ENCODE peak calls at places on chromosomes 16 and 17, in six cellular contexts. E is IMR-90, S is SK-N-SH, L is H1, V is A549, Z is HCT116. T is an unnamed sample.

GRCh38 chr17:39104046-39104445 is 47.4 kb downstream of the PLXDC1 start:
- DNase-seq in S (no peak), V (no peak), E (peak; percentile 79), L (no peak), Z (no peak), T (peak; percentile 44)

GRCh38 chr16:70331588-70332358 is 14.9 kb upstream of the DDX19A start:
- DNase-seq in L (no peak), Z (no peak), E (no peak), V (no peak), S (no peak), T (no peak)

GRCh38 chr16:53743149-53743566 is 39.2 kb downstream of the FTO start:
- DNase-seq in V (peak; percentile 70), Z (peak; percentile 55), L (no peak), S (no peak), E (peak; percentile 18), T (peak; percentile 25)

GRCh38 chr17:51828901-51829300 is 329.6 kb downstream of the CA10 start:
- DNase-seq in S (no peak), L (no peak), E (no peak), V (no peak), Z (no peak), T (no peak)

GRCh38 chr16:88300463-88300835 is 82.3 kb upstream of the ZNF469 start:
- DNase-seq in L (no peak), V (no peak), Z (no peak), S (no peak), E (no peak), T (no peak)

GRCh38 chr16:3246876-3247275 is 9.6 kb downstream of the MEFV start:
- DNase-seq in L (no peak), E (no peak), S (no peak), Z (no peak), V (no peak), T (no peak)

GRCh38 chr17:76523084-76524037 is 14.1 kb downstream of the CYGB start:
- DNase-seq in E (peak; percentile 50), Z (peak; percentile 58), V (peak; percentile 75), S (peak; percentile 95), L (peak; percentile 49), T (peak; percentile 91)

GRCh38 chr16:84058664-84059063 is 16.1 kb upstream of the SLC38A8 start:
- DNase-seq in E (no peak), S (no peak), Z (no peak), V (no peak), L (no peak), T (no peak)

GRCh38 chr17:79356839-79357447 is 253.9 kb downstream of the RBFOX3 start:
- DNase-seq in Z (no peak), L (no peak), S (no peak), V (no peak), E (no peak), T (no peak)

GRCh38 chr16:87108941-87109340 is 208.3 kb downstream of the C16orf95 start:
- DNase-seq in V (no peak), E (peak; percentile 47), L (no peak), Z (no peak), S (no peak), T (no peak)

GRCh38 chr16:66205287-66206167 is 161.0 kb upstream of the CDH5 start:
- DNase-seq in Z (no peak), V (no peak), S (no peak), L (no peak), E (peak; percentile 37), T (no peak)

GRCh38 chr17:73895157-73895556 is 250.9 kb upstream of the SDK2 start:
- DNase-seq in L (no peak), E (no peak), V (no peak), Z (no peak), S (no peak), T (no peak)

GRCh38 chr16:87407511-87408112 is 15.5 kb downstream of the MAP1LC3B start:
- DNase-seq in Z (peak; percentile 100), S (no peak), L (no peak), E (no peak), V (no peak), T (no peak)

GRCh38 chr17:7042507-7043194 is 1.2 kb downstream of the SLC16A11 start:
- DNase-seq in V (no peak), Z (no peak), E (no peak), S (peak; percentile 60), L (no peak), T (no peak)

GRCh38 chr17:18992454-18993130 is 12.0 kb downstream of the FAM83G start:
- DNase-seq in S (no peak), Z (no peak), V (no peak), L (no peak), E (no peak), T (no peak)

GRCh38 chr16:25481636-25482035 is 210.1 kb upstream of the HS3ST4 start:
- DNase-seq in S (no peak), Z (no peak), V (no peak), E (no peak), L (peak; percentile 25), T (no peak)

GRCh38 chr17:79947351-79948031 is 88.2 kb downstream of the TBC1D16 start:
- DNase-seq in E (peak; percentile 10), Z (no peak), V (no peak), L (no peak), S (no peak), T (no peak)

GRCh38 chr16:79844603-79845002 is 244.1 kb upstream of the MAF start:
- DNase-seq in E (no peak), L (no peak), S (no peak), V (no peak), Z (no peak), T (no peak)

DNA sequence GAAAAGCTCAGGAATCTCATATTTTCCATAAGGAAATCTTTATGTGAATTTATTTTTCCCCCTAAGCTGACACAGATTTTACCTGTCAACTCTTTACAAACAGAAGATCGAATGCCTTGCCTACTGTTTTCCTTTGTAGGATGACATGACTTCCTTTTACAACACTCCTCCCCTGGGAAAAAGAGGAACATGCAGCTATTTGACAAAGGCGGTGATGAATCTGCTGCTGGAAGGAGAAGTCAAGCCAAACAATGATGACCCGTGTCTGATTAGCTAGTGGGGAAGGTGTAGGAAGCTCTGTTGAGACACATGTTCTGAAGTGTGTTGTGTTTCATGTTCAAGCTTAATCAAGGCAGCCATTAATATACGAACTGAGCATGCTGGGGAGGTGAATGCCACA is 238.0 kb downstream of the PHKB start:
- DNase-seq in V (no peak), E (no peak), Z (no peak), L (no peak), S (no peak), T (no peak)
- TF ChIP-seq RAD21 in V (no peak), E (no peak), Z (no peak), L (no peak), S (no peak), T (no peak)

GRCh38 chr16:22684282-22685161 is 129.4 kb upstream of the HS3ST2 start:
- DNase-seq in E (peak; percentile 40), S (no peak), L (no peak), V (no peak), Z (no peak), T (no peak)
- TF ChIP-seq RAD21 in E (no peak), S (no peak), L (no peak), V (no peak), Z (no peak), T (no peak)

GRCh38 chr16:76654421-76654820 is 377.2 kb downstream of the CNTNAP4 start:
- DNase-seq in S (no peak), E (no peak), Z (no peak), L (no peak), V (no peak), T (no peak)

GRCh38 chr16:76650579-76650978 is 373.4 kb downstream of the CNTNAP4 start:
- DNase-seq in E (no peak), V (peak; percentile 31), S (no peak), Z (no peak), L (no peak), T (no peak)

GRCh38 chr16:76656951-76657498 is 379.8 kb downstream of the CNTNAP4 start:
- DNase-seq in V (no peak), L (no peak), S (peak; percentile 34), Z (no peak), E (no peak), T (no peak)

DNA sequence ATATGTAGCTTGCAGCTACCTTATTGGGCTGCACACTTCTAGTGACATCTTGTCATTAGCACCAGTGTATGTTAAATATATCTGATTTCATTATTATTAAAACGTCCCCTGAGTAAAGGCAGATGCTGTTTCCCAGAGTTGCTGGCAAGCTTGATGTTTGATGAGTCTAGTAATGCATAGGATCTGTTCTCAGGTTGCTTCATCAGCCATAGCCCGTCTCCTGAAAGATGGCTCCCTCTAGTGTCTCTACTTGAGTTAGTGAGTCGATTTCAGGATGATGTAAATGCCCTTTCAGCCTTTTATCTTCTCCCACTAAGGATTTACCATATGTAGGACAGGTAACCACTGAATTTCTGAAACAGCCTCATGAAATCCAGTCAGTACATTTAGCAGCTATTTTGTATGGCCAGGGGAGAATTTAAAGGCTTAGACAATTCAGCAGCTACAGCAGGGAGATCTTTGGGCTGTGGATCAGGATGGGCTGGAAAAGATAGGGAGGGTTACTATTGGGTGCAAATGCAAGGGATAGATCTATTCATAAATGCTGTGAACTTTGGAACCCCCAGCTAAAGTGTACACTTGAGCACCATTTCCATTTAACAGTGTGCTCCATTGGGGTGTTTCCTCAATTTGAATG is 376.3 kb downstream of the CNTNAP4 start:
- DNase-seq in V (peak; percentile 66), Z (no peak), L (no peak), E (peak; percentile 28), S (peak; percentile 39), T (peak; percentile 8)
- TF ChIP-seq RAD21 in V (peak; percentile 78), Z (peak; percentile 46), L (peak; percentile 93), E (peak; percentile 66), S (peak; percentile 94), T (peak; percentile 60)

GRCh38 chr17:58268326-58268725 is 12.4 kb downstream of the MPO start:
- DNase-seq in E (no peak), Z (no peak), V (no peak), S (no peak), L (no peak), T (no peak)

GRCh38 chr17:58267347-58268324 is 13.1 kb downstream of the MPO start:
- DNase-seq in Z (no peak), L (no peak), V (no peak), E (no peak), S (no peak), T (no peak)

GRCh38 chr17:58265266-58265665 is 15.5 kb downstream of the MPO start:
- DNase-seq in S (no peak), Z (no peak), L (no peak), V (no peak), E (no peak), T (no peak)

GRCh38 chr17:58264407-58265103 is 16.2 kb downstream of the MPO start:
- DNase-seq in L (no peak), S (no peak), E (no peak), V (no peak), Z (no peak), T (no peak)

DNA sequence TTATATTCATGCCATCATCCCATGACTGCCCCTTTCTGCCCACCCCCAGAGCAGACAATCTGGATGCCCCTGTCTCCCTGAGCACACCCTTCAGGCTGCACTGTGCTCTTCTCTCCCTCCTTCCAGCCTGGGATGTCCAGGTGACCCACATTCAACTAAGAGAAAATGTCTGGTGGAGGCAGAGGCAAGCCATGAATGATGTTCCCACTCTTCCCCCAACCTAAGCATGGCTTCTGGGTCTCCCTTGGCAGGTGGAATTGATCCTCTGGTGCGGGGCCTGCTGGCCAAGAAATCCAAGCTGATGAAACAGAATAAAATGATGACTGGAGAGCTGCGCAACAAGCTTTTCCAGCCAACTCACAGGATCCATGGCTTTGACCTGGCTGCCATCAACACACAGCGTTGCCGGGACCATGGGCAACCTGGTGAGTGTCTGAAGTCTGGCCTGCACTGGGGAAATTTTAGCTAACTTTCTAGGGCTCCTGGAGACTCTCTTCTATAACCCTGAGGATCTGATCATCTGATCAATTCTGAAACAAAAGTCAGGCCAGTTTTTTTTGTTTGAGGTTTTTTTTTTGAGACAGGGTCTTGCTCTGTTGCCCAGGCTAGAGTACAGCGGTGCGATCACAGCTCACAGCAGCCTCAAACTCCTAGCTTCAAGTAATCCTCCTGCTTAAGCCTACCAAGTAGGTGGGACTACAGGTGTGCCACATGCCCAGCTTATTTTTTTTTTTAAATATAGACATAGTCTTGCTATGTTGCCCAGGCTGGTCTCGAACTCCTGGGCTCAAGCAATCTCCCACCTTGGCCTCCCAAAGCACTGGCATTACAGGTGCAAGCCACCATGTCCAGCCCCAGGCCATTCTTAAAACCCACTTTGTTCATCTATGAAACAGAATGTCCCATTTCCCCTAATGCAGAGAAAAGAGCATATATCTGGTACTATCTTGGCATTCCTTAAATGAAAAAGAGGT is 14.5 kb downstream of the MPO start:
- DNase-seq in E (no peak), Z (no peak), L (no peak), S (no peak), V (no peak), T (no peak)
- TF ChIP-seq RAD21 in E (no peak), Z (no peak), L (no peak), S (no peak), V (no peak), T (no peak)

T was measured in K562.